ENCODE peak calls at places on chromosomes 4 and X, in six cellular contexts. N is SJSA1; M is Kasumi-1; F is GM12878; R is neural progenitor cell; X is stimulated activated CD4-positive, alpha-beta T cell treated with anti-CD3 and anti-CD28 coated beads, Interleukin-1b, Interleukin-23, amount 100 ng/mL, for 24 hours. A is an unnamed sample.

GRCh38 chr4:140092094-140092820 is 61.7 kb downstream of the MAML3 start:
- DNase-seq in R (peak; percentile 96), F (no peak), M (peak; percentile 48), N (no peak), X (no peak), A (no peak)

GRCh38 chrX:119685225-119686066 is 7.5 kb downstream of the SEPTIN6 start:
- DNase-seq in N (no peak), X (no peak), F (no peak), R (no peak), M (peak; percentile 74), A (peak; percentile 75)

GRCh38 chr4:25563071-25563564 is 92.5 kb upstream of the SLC34A2 start:
- DNase-seq in N (no peak), X (no peak), R (peak; percentile 40), M (no peak), F (no peak), A (no peak)

GRCh38 chr4:150234246-150234645 is 156.0 kb downstream of the DCLK2 start:
- DNase-seq in X (no peak), N (no peak), R (no peak), F (no peak), M (no peak), A (no peak)

GRCh38 chr4:82372502-82372873 is 1.3 kb downstream of the HNRNPD start:
- DNase-seq in M (peak; percentile 31), R (peak; percentile 38), F (no peak), N (no peak), X (peak; percentile 22), A (peak; percentile 63)

GRCh38 chr4:40856836-40857362 is 107.1 kb downstream of the NSUN7 start:
- DNase-seq in F (no peak), R (peak; percentile 92), X (peak; percentile 24), M (peak; percentile 63), N (no peak), A (peak; percentile 79)

GRCh38 chrX:41153453-41153852 is 68.2 kb downstream of the USP9X start:
- DNase-seq in R (no peak), F (no peak), N (no peak), X (no peak), M (no peak), A (no peak)

GRCh38 chr4:147085796-147086195 is 140.1 kb upstream of the TTC29 start:
- DNase-seq in X (no peak), N (no peak), F (no peak), M (no peak), R (no peak), A (no peak)

GRCh38 chr4:39713691-39714090 is 15.8 kb downstream of the UBE2K start:
- DNase-seq in N (no peak), X (no peak), F (no peak), M (no peak), R (no peak), A (peak; percentile 21)

GRCh38 chrX:51144828-51145442 is 187.7 kb upstream of the NUDT10 start:
- DNase-seq in F (peak; percentile 1), R (peak; percentile 76), X (no peak), M (peak; percentile 2), N (no peak), A (peak; percentile 57)

GRCh38 chr4:106344324-106344970 is 24.1 kb downstream of the GIMD1 start:
- DNase-seq in R (no peak), X (no peak), M (no peak), N (no peak), F (no peak), A (no peak)

GRCh38 chrX:72021975-72022374 is 109.7 kb downstream of the RTL5 start:
- DNase-seq in R (peak; percentile 34), F (no peak), N (no peak), M (peak; percentile 22), X (no peak), A (peak; percentile 5)

GRCh38 chrX:132059973-132060540 is 37.0 kb downstream of the STK26 start:
- DNase-seq in M (no peak), F (no peak), N (no peak), X (no peak), R (no peak), A (no peak)

GRCh38 chrX:49992809-49993208 is 70.4 kb downstream of the CLCN5 start:
- DNase-seq in R (no peak), F (no peak), M (no peak), N (no peak), X (no peak), A (no peak)

GRCh38 chr4:137283737-137284136 is 248.6 kb downstream of the PCDH18 start:
- DNase-seq in M (no peak), N (no peak), R (no peak), X (no peak), F (no peak), A (no peak)

GRCh38 chrX:8374041-8374825 is 90.4 kb upstream of the VCX3B start:
- DNase-seq in M (no peak), F (no peak), R (no peak), X (no peak), N (no peak), A (no peak)

GRCh38 chr4:13484749-13485345 is 707 bp upstream of the RAB28 start:
- DNase-seq in F (no peak), R (peak; percentile 25), M (peak; percentile 54), N (no peak), X (no peak), A (peak; percentile 49)

GRCh38 chrX:1011632-1012283 is 200.7 kb downstream of the CRLF2 start:
- DNase-seq in F (no peak), R (no peak), N (no peak), X (no peak), M (no peak), A (no peak)

GRCh38 chrX:11273544-11273943 is 19.7 kb upstream of the AMELX start:
- DNase-seq in M (no peak), F (no peak), X (no peak), R (no peak), N (no peak), A (no peak)

GRCh38 chrX:25023908-25024307 is 8.1 kb upstream of the ARX start:
- DNase-seq in F (no peak), M (no peak), X (no peak), N (no peak), R (no peak), A (no peak)

GRCh38 chrX:24662344-24662743 is 15.2 kb upstream of the PCYT1B start:
- DNase-seq in X (no peak), M (no peak), F (no peak), N (no peak), R (no peak), A (no peak)

GRCh38 chr4:140382732-140383131 is 9.3 kb downstream of the SCOC start:
- DNase-seq in R (no peak), N (no peak), M (no peak), F (no peak), X (no peak), A (no peak)

GRCh38 chr4:36198068-36198808 is 46.1 kb downstream of the ARAP2 start:
- DNase-seq in F (no peak), X (no peak), N (no peak), M (no peak), R (no peak), A (no peak)